ENCODE peak calls at places on chromosomes 1 and 21, in five cellular contexts. X is NB4, K is tibial artery, H is cardiac muscle cell, U is H9. W is an unnamed sample.

GRCh38 chr1:156677616-156678596 is 699 bp upstream of the NES start:
- DNase-seq in X (peak), K (peak), U (peak), H (peak), W (no peak)

GRCh38 chr1:56095924-56096655 is 483.3 kb downstream of the PLPP3 start:
- DNase-seq in K (peak), X (no peak), U (no peak), H (peak), W (no peak)

GRCh38 chr1:218874801-218875400 is 298.8 kb upstream of the LYPLAL1 start:
- DNase-seq in H (no peak), X (no peak), K (no peak), U (no peak), W (no peak)

GRCh38 chr1:93621246-93621645 is 60.4 kb downstream of the BCAR3 start:
- DNase-seq in K (no peak), X (no peak), H (no peak), U (no peak), W (no peak)

GRCh38 chr1:10917513-10918454 is 94.7 kb upstream of the TARDBP start:
- DNase-seq in X (peak), H (no peak), K (no peak), U (no peak), W (no peak)

GRCh38 chr1:67489643-67490042 is 59.4 kb upstream of the SERBP1 start:
- DNase-seq in K (no peak), H (peak), X (peak), U (no peak), W (no peak)

GRCh38 chr1:86155807-86156561 is 588 bp downstream of the COL24A1 start:
- DNase-seq in K (no peak), H (peak), U (peak), X (no peak), W (peak)

GRCh38 chr1:5647226-5647625 is 345.0 kb downstream of the NPHP4 start:
- DNase-seq in K (no peak), X (no peak), H (no peak), U (peak), W (no peak)

GRCh38 chr1:212738330-212738729 is 38.7 kb upstream of the BATF3 start:
- DNase-seq in U (no peak), X (no peak), H (peak), K (no peak), W (no peak)

GRCh38 chr1:23159963-23160877 is 8.4 kb downstream of the LUZP1 start:
- DNase-seq in K (no peak), U (no peak), X (no peak), H (no peak), W (no peak)

GRCh38 chr1:170321113-170321512 is 175.4 kb downstream of the NTMT2 start:
- DNase-seq in H (peak), U (no peak), X (no peak), K (no peak), W (no peak)

GRCh38 chr1:100539836-100540536 is 2.0 kb downstream of the GPR88 start:
- DNase-seq in X (peak), K (no peak), H (peak), U (peak), W (no peak)

GRCh38 chr21:27171704-27172103 is 204.8 kb upstream of the ADAMTS5 start:
- DNase-seq in X (no peak), U (no peak), H (peak), K (no peak), W (no peak)

GRCh38 chr1:165885305-165885694 is 57.9 kb downstream of the UCK2 start:
- DNase-seq in K (no peak), X (no peak), H (no peak), U (no peak), W (no peak)

GRCh38 chr1:32774950-32775634 is 42.1 kb downstream of the YARS1 start:
- DNase-seq in X (no peak), U (no peak), K (no peak), H (peak), W (no peak)

GRCh38 chr1:204514841-204515240 is 1.4 kb upstream of the MDM4 start:
- DNase-seq in K (no peak), H (no peak), U (no peak), X (no peak), W (no peak)

GRCh38 chr1:204511366-204511765 is 4.8 kb upstream of the MDM4 start:
- DNase-seq in U (no peak), K (no peak), X (no peak), H (no peak), W (no peak)

GRCh38 chr1:204520834-204521709 is 4.9 kb downstream of the MDM4 start:
- DNase-seq in H (peak), K (no peak), X (peak), U (no peak), W (peak)

GRCh38 chr1:204513117-204513716 is 3.0 kb upstream of the MDM4 start:
- DNase-seq in X (peak), K (no peak), H (no peak), U (no peak), W (peak)

DNA sequence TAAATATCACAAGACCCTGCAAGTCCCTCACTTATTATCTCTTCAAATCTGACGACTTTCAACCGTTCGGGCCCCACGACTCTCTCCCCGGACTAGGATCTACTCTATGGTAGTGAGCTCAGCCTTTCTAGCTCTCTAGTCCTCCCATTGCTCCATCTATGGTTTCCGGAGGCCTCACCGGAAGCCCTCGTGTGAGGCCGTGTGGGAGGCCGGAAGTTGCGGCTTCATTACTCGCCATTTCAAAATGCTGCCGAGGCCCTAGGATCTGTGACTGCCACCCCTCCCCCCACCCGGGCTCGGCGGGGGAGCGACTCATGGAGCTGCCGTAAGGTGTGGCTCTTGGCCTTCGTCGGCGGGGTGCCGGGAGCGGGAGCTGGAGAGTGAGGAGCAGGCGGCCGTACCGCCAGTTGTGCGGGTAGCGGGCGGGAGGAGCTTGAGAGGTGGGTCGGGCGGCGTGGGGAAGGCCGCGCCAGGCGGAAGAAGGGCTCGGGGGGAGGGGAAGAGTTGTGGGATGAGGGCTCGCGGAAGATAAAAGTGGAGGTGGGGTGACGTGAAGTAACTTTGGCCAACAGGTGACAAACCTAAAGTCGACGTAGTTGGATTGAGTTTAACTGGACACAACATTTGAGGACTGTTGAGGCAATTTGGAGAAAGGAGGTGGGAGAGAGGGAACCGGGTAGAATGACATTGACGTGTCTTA is at the start of gene MDM4:
- DNase-seq in K (peak), U (peak), H (peak), X (peak), W (peak)
- TF ChIP-seq CTCF in K (no peak), U (no peak), H (no peak), X (no peak), W (no peak)

GRCh38 chr1:200483491-200484143 is 73.8 kb upstream of the ZNF281 start:
- DNase-seq in X (peak), K (no peak), H (peak), U (peak), W (no peak)
- TF ChIP-seq CTCF in X (no peak), K (no peak), H (no peak), U (no peak), W (no peak)

GRCh38 chr1:246166841-246167240 is 340.2 kb downstream of the SMYD3 start:
- DNase-seq in U (no peak), H (no peak), K (no peak), X (no peak), W (no peak)

GRCh38 chr1:246164764-246165163 is 342.3 kb downstream of the SMYD3 start:
- DNase-seq in H (no peak), K (no peak), U (no peak), X (no peak), W (no peak)

GRCh38 chr1:246169019-246169418 is 338.1 kb downstream of the SMYD3 start:
- DNase-seq in K (no peak), H (no peak), U (no peak), X (no peak), W (no peak)

GRCh38 chr1:246169486-246169885 is 337.6 kb downstream of the SMYD3 start:
- DNase-seq in H (no peak), K (no peak), X (no peak), U (no peak), W (no peak)

DNA sequence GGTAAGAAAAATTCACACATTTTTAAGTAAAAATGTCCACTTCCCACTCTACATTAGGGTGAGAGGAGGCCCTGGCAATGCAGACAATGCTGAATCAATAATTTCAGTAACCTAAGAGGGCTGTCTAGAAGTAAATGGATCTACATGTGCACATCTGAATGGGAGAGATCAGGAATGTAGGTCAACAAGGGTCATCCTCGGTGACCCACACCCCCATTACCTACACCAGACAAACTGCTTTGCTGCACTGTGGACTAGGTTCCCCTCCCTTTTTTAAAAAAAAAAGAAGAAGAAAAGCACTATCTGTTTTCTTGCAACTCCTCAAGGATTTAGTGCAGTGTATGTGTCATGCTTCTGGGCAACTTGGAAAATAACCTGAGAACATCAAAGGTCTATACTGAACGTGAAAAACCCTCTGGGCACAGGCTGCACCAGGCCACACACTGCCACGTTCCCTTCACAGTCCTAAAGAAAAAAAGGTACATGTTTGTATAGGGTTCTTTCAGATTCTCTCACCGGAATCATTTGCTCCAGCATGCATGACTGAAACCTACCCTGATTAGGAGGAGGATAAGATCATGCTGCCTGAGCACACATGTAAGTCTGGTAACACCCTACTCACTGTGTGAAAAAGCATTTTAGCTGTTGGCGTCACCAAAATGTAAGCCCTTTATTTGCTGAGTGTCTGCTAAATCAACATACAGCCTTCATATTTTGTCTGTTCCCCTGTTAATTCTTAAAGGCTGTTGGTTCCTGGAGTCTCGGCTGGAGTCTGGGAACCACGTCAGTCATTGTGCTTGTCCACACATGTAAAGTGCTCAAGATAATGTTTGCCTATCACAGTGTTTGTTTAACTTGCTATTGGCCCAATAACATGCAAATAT is 341.0 kb downstream of the SMYD3 start:
- DNase-seq in U (no peak), H (no peak), X (no peak), K (no peak), W (no peak)
- TF ChIP-seq CTCF in U (no peak), H (no peak), X (no peak), K (no peak), W (no peak)

DNA sequence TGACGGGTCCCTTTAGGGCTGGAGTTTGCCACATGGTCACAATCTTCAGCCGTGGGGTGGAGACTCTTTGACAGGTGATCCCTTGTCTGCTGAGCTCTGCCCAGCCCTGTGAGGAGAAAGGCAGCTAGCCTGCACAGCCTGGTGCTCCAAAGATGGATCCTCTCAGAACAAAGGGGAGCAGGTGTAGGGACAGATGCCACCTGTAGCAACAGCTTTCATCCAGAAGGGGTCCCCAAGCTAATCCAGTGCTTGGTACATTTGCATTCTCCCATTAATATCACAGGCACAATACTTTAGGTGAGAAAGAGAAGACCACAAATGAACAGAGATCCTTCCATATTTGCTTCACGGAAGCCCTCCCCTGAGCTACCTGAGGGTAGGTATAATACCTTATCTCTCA is 93.2 kb downstream of the CCDC185 start:
- DNase-seq in U (no peak), H (no peak), X (no peak), K (peak), W (no peak)
- TF ChIP-seq CTCF in U (peak), H (no peak), X (peak), K (no peak), W (no peak)

GRCh38 chr1:181556606-181557005 is 73.3 kb downstream of the CACNA1E start:
- DNase-seq in H (no peak), X (no peak), U (no peak), K (no peak), W (no peak)

GRCh38 chr1:181554465-181554864 is 71.1 kb downstream of the CACNA1E start:
- DNase-seq in K (no peak), U (no peak), X (no peak), H (no peak), W (no peak)

GRCh38 chr1:181557313-181557712 is 74.0 kb downstream of the CACNA1E start:
- DNase-seq in U (no peak), K (no peak), H (no peak), X (no peak), W (no peak)

GRCh38 chr1:181559142-181559541 is 75.8 kb downstream of the CACNA1E start:
- DNase-seq in U (no peak), K (no peak), X (no peak), H (no peak), W (no peak)

DNA sequence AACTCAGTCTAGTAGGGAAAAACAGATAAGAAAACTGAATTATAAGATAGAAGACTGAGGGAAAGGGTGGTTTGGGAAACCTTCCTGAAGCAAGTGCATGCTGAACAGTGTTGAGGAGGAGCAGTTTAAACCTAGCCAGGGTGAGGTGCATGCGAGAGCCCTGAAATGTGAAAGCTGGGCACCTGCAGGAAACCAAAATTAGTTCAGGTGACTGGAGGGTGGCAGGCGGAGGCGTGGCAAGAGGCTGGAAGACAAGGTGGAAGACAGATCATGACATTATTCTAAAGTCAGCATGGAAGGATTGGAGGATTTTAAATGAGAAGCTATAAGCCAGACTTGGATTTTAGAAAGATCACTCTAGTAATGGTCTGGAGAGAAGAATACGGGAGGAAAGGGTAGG is 75.1 kb downstream of the CACNA1E start:
- DNase-seq in X (no peak), H (no peak), U (no peak), K (no peak), W (no peak)
- TF ChIP-seq CTCF in X (no peak), H (no peak), U (no peak), K (no peak), W (no peak)

W was measured in activated B cell treated with CpG ODN at 0.5 μM for 24 hours.